ENCODE peak calls at places on chromosomes 16 and 17, in nine cellular contexts. One of them, this sample, is unnamed.

GRCh38 chr17:13395872-13396271 is 205.9 kb downstream of the HS3ST3A1 start:
- DNase-seq in spleen: no peak
- DNase-seq in fibroblast of pulmonary artery: no peak
- DNase-seq in astrocyte of the spinal cord: no peak
- DNase-seq in sigmoid colon: no peak
- DNase-seq in bronchial epithelial cell: peak
- DNase-seq in left ventricle myocardium inferior: no peak
- DNase-seq in stomach: no peak
- DNase-seq in mucosa of descending colon: no peak
- DNase-seq in this sample: no peak

GRCh38 chr17:78184868-78185267 is 2.0 kb downstream of the TK1 start:
- DNase-seq in stomach: no peak
- DNase-seq in left ventricle myocardium inferior: no peak
- DNase-seq in fibroblast of pulmonary artery: no peak
- DNase-seq in astrocyte of the spinal cord: no peak
- DNase-seq in mucosa of descending colon: no peak
- DNase-seq in sigmoid colon: no peak
- DNase-seq in bronchial epithelial cell: no peak
- DNase-seq in spleen: no peak
- DNase-seq in this sample: no peak

GRCh38 chr17:78401246-78401645 is 22.8 kb downstream of the PGS1 start:
- DNase-seq in sigmoid colon: no peak
- DNase-seq in spleen: no peak
- DNase-seq in fibroblast of pulmonary artery: no peak
- DNase-seq in stomach: no peak
- DNase-seq in astrocyte of the spinal cord: peak
- DNase-seq in mucosa of descending colon: no peak
- DNase-seq in bronchial epithelial cell: peak
- DNase-seq in left ventricle myocardium inferior: no peak
- DNase-seq in this sample: no peak

GRCh38 chr17:81090361-81091133 is 55.6 kb downstream of the BAIAP2 start:
- DNase-seq in spleen: peak
- DNase-seq in left ventricle myocardium inferior: peak
- DNase-seq in sigmoid colon: peak
- DNase-seq in bronchial epithelial cell: peak
- DNase-seq in astrocyte of the spinal cord: no peak
- DNase-seq in fibroblast of pulmonary artery: peak
- DNase-seq in mucosa of descending colon: peak
- DNase-seq in stomach: peak
- DNase-seq in this sample: no peak

GRCh38 chr16:46730801-46731690 is 17.1 kb downstream of the MYLK3 start:
- DNase-seq in astrocyte of the spinal cord: no peak
- DNase-seq in mucosa of descending colon: no peak
- DNase-seq in bronchial epithelial cell: no peak
- DNase-seq in sigmoid colon: no peak
- DNase-seq in spleen: peak
- DNase-seq in stomach: peak
- DNase-seq in left ventricle myocardium inferior: no peak
- DNase-seq in fibroblast of pulmonary artery: no peak
- DNase-seq in this sample: no peak

GRCh38 chr16:84765606-84766580 is 53.9 kb upstream of the CRISPLD2 start:
- DNase-seq in astrocyte of the spinal cord: no peak
- DNase-seq in bronchial epithelial cell: no peak
- DNase-seq in sigmoid colon: peak
- DNase-seq in fibroblast of pulmonary artery: no peak
- DNase-seq in stomach: no peak
- DNase-seq in mucosa of descending colon: no peak
- DNase-seq in spleen: no peak
- DNase-seq in left ventricle myocardium inferior: no peak
- DNase-seq in this sample: no peak

GRCh38 chr16:27945233-27945975 is 118.1 kb downstream of the GSG1L start:
- DNase-seq in bronchial epithelial cell: no peak
- DNase-seq in stomach: peak
- DNase-seq in left ventricle myocardium inferior: no peak
- DNase-seq in mucosa of descending colon: no peak
- DNase-seq in astrocyte of the spinal cord: no peak
- DNase-seq in fibroblast of pulmonary artery: no peak
- DNase-seq in spleen: no peak
- DNase-seq in sigmoid colon: peak
- DNase-seq in this sample: no peak

GRCh38 chr17:78226752-78227454 is 4.5 kb upstream of the TMEM235 start:
- DNase-seq in astrocyte of the spinal cord: no peak
- DNase-seq in fibroblast of pulmonary artery: no peak
- DNase-seq in spleen: no peak
- DNase-seq in mucosa of descending colon: peak
- DNase-seq in sigmoid colon: no peak
- DNase-seq in left ventricle myocardium inferior: no peak
- DNase-seq in bronchial epithelial cell: peak
- DNase-seq in stomach: no peak
- DNase-seq in this sample: no peak

GRCh38 chr17:70905796-70906195 is 736.5 kb downstream of the KCNJ2 start:
- DNase-seq in left ventricle myocardium inferior: peak
- DNase-seq in stomach: no peak
- DNase-seq in mucosa of descending colon: peak
- DNase-seq in astrocyte of the spinal cord: peak
- DNase-seq in bronchial epithelial cell: peak
- DNase-seq in sigmoid colon: no peak
- DNase-seq in spleen: no peak
- DNase-seq in fibroblast of pulmonary artery: peak
- DNase-seq in this sample: peak

GRCh38 chr17:18987862-18988545 is 16.6 kb downstream of the FAM83G start:
- DNase-seq in bronchial epithelial cell: no peak
- DNase-seq in sigmoid colon: no peak
- DNase-seq in fibroblast of pulmonary artery: no peak
- DNase-seq in spleen: no peak
- DNase-seq in astrocyte of the spinal cord: no peak
- DNase-seq in mucosa of descending colon: no peak
- DNase-seq in left ventricle myocardium inferior: no peak
- DNase-seq in stomach: peak
- DNase-seq in this sample: no peak

GRCh38 chr16:83176802-83177201 is 550.0 kb downstream of the CDH13 start:
- DNase-seq in stomach: no peak
- DNase-seq in sigmoid colon: no peak
- DNase-seq in bronchial epithelial cell: no peak
- DNase-seq in astrocyte of the spinal cord: no peak
- DNase-seq in fibroblast of pulmonary artery: no peak
- DNase-seq in left ventricle myocardium inferior: no peak
- DNase-seq in mucosa of descending colon: no peak
- DNase-seq in spleen: no peak
- DNase-seq in this sample: no peak

GRCh38 chr16:68934402-68934801 is 91.1 kb downstream of the TANGO6 start:
- DNase-seq in spleen: no peak
- DNase-seq in astrocyte of the spinal cord: no peak
- DNase-seq in fibroblast of pulmonary artery: no peak
- DNase-seq in left ventricle myocardium inferior: no peak
- DNase-seq in stomach: no peak
- DNase-seq in sigmoid colon: no peak
- DNase-seq in bronchial epithelial cell: no peak
- DNase-seq in mucosa of descending colon: no peak
- DNase-seq in this sample: no peak

GRCh38 chr17:49132699-49133364 is at the start of gene B4GALNT2:
- DNase-seq in astrocyte of the spinal cord: no peak
- DNase-seq in spleen: no peak
- DNase-seq in fibroblast of pulmonary artery: no peak
- DNase-seq in left ventricle myocardium inferior: no peak
- DNase-seq in mucosa of descending colon: peak
- DNase-seq in stomach: peak
- DNase-seq in sigmoid colon: no peak
- DNase-seq in bronchial epithelial cell: no peak
- DNase-seq in this sample: no peak

GRCh38 chr17:78258323-78259229 is 27.1 kb downstream of the TMEM235 start:
- DNase-seq in fibroblast of pulmonary artery: peak
- DNase-seq in astrocyte of the spinal cord: peak
- DNase-seq in stomach: peak
- DNase-seq in bronchial epithelial cell: no peak
- DNase-seq in mucosa of descending colon: peak
- DNase-seq in sigmoid colon: no peak
- DNase-seq in spleen: peak
- DNase-seq in left ventricle myocardium inferior: peak
- DNase-seq in this sample: no peak

GRCh38 chr16:66895697-66895995 is 15.3 kb downstream of the PDP2 start:
- DNase-seq in astrocyte of the spinal cord: no peak
- DNase-seq in mucosa of descending colon: no peak
- DNase-seq in stomach: no peak
- DNase-seq in sigmoid colon: no peak
- DNase-seq in spleen: no peak
- DNase-seq in left ventricle myocardium inferior: no peak
- DNase-seq in bronchial epithelial cell: no peak
- DNase-seq in fibroblast of pulmonary artery: no peak
- DNase-seq in this sample: no peak

GRCh38 chr16:66895999-66896398 is 15.7 kb downstream of the PDP2 start:
- DNase-seq in mucosa of descending colon: no peak
- DNase-seq in fibroblast of pulmonary artery: no peak
- DNase-seq in astrocyte of the spinal cord: no peak
- DNase-seq in sigmoid colon: no peak
- DNase-seq in stomach: no peak
- DNase-seq in bronchial epithelial cell: no peak
- DNase-seq in left ventricle myocardium inferior: no peak
- DNase-seq in spleen: no peak
- DNase-seq in this sample: no peak

GRCh38 chr16:66891797-66892196 is 11.5 kb downstream of the PDP2 start:
- DNase-seq in fibroblast of pulmonary artery: no peak
- DNase-seq in left ventricle myocardium inferior: no peak
- DNase-seq in mucosa of descending colon: no peak
- DNase-seq in spleen: no peak
- DNase-seq in astrocyte of the spinal cord: no peak
- DNase-seq in stomach: no peak
- DNase-seq in sigmoid colon: no peak
- DNase-seq in bronchial epithelial cell: no peak
- DNase-seq in this sample: no peak

GRCh38 chr16:66894948-66895696 is 14.8 kb downstream of the PDP2 start:
- DNase-seq in fibroblast of pulmonary artery: peak
- DNase-seq in mucosa of descending colon: peak
- DNase-seq in sigmoid colon: peak
- DNase-seq in spleen: no peak
- DNase-seq in bronchial epithelial cell: peak
- DNase-seq in astrocyte of the spinal cord: peak
- DNase-seq in left ventricle myocardium inferior: peak
- DNase-seq in stomach: peak
- DNase-seq in this sample: peak

DNA sequence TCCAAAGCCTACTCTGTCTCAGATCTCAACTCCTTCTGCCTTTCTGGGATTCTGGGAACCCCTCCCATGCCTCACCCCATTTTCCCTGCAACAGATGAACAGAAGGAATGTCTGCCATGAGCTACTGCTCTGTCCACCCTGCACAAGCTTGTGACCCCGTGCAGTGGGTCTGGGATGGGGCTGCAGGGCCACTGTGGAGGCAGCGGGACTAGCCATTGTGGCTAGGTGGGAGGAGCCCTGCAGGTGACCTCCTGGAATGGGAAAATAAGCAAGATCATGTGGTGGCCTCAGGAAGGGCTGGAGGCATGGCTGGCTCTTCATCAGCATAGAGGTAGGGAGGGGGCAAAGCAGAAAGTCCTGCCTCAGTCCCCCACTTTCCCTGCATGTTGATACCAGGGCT is 13.7 kb downstream of the PDP2 start:
- DNase-seq in left ventricle myocardium inferior: no peak
- DNase-seq in mucosa of descending colon: no peak
- DNase-seq in astrocyte of the spinal cord: no peak
- DNase-seq in bronchial epithelial cell: no peak
- DNase-seq in spleen: no peak
- DNase-seq in sigmoid colon: no peak
- DNase-seq in stomach: no peak
- DNase-seq in fibroblast of pulmonary artery: no peak
- DNase-seq in this sample: no peak
- H3K4me3 ChIP-seq in left ventricle myocardium inferior: no peak
- H3K4me3 ChIP-seq in mucosa of descending colon: no peak
- H3K4me3 ChIP-seq in astrocyte of the spinal cord: no peak
- H3K4me3 ChIP-seq in bronchial epithelial cell: no peak
- H3K4me3 ChIP-seq in spleen: no peak
- H3K4me3 ChIP-seq in sigmoid colon: no peak
- H3K4me3 ChIP-seq in stomach: no peak
- H3K4me3 ChIP-seq in fibroblast of pulmonary artery: no peak
- H3K4me3 ChIP-seq in this sample: no peak

GRCh38 chr16:56610017-56610608 is 1.7 kb downstream of the MT2A start:
- DNase-seq in astrocyte of the spinal cord: peak
- DNase-seq in spleen: peak
- DNase-seq in sigmoid colon: peak
- DNase-seq in fibroblast of pulmonary artery: peak
- DNase-seq in left ventricle myocardium inferior: no peak
- DNase-seq in stomach: peak
- DNase-seq in bronchial epithelial cell: peak
- DNase-seq in mucosa of descending colon: peak
- DNase-seq in this sample: peak
- TF ChIP-seq CTCF in astrocyte of the spinal cord: no peak
- TF ChIP-seq CTCF in spleen: no peak
- TF ChIP-seq CTCF in sigmoid colon: no peak
- TF ChIP-seq CTCF in fibroblast of pulmonary artery: no peak
- TF ChIP-seq CTCF in left ventricle myocardium inferior: no peak
- TF ChIP-seq CTCF in stomach: no peak
- TF ChIP-seq CTCF in bronchial epithelial cell: no peak
- TF ChIP-seq CTCF in mucosa of descending colon: no peak
- TF ChIP-seq CTCF in this sample: no peak

GRCh38 chr17:61684172-61684571 is 93.2 kb upstream of the NACA2 start:
- DNase-seq in left ventricle myocardium inferior: no peak
- DNase-seq in bronchial epithelial cell: no peak
- DNase-seq in fibroblast of pulmonary artery: no peak
- DNase-seq in mucosa of descending colon: no peak
- DNase-seq in spleen: no peak
- DNase-seq in astrocyte of the spinal cord: no peak
- DNase-seq in sigmoid colon: no peak
- DNase-seq in stomach: no peak
- DNase-seq in this sample: no peak
- H3K4me3 ChIP-seq in left ventricle myocardium inferior: no peak
- H3K4me3 ChIP-seq in bronchial epithelial cell: no peak
- H3K4me3 ChIP-seq in fibroblast of pulmonary artery: no peak
- H3K4me3 ChIP-seq in mucosa of descending colon: no peak
- H3K4me3 ChIP-seq in spleen: no peak
- H3K4me3 ChIP-seq in astrocyte of the spinal cord: no peak
- H3K4me3 ChIP-seq in sigmoid colon: no peak
- H3K4me3 ChIP-seq in stomach: no peak
- H3K4me3 ChIP-seq in this sample: no peak

DNA sequence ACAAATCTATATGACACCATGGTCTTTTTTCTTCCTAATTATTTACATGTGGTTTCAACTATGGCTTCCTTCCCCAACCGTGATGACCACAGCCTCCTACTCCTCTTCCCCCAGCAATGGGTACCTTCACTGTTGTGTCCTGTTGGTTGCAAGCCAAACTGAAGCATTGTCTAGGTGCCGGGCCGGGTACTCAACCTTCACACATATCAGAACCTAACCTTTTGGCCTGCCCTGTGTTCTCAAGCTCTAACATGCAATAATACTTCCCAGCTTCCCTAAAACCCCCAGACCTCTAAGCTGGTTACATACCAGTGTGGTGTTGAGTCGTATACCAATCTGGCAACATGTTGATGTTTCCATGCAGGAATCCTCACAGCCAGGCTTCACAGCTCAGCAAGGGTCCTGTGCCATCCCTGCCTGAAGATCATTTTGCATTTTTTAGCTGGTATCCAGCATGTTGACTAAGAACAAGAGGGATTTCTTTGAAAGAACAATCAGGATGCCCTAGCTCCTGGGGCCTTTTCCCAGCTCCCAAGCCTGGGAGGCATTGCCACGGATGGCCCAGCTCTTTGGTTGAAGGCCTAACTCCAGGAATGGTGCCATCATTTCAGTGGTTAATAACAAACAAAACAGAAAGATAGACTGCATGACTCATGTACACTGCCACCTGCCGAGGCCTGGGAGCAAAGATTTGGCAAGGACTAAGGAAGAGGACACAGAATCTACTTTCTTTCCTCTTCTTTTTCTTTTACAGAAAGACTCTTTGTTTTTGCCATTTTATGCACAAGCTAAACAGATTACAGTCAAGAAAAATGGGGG is 373.7 kb upstream of the SALL1 start:
- DNase-seq in stomach: no peak
- DNase-seq in astrocyte of the spinal cord: peak
- DNase-seq in spleen: no peak
- DNase-seq in fibroblast of pulmonary artery: peak
- DNase-seq in left ventricle myocardium inferior: no peak
- DNase-seq in bronchial epithelial cell: peak
- DNase-seq in mucosa of descending colon: no peak
- DNase-seq in sigmoid colon: no peak
- DNase-seq in this sample: peak
- TF ChIP-seq CTCF in stomach: no peak
- TF ChIP-seq CTCF in astrocyte of the spinal cord: peak
- TF ChIP-seq CTCF in spleen: no peak
- TF ChIP-seq CTCF in fibroblast of pulmonary artery: no peak
- TF ChIP-seq CTCF in left ventricle myocardium inferior: no peak
- TF ChIP-seq CTCF in bronchial epithelial cell: peak
- TF ChIP-seq CTCF in mucosa of descending colon: no peak
- TF ChIP-seq CTCF in sigmoid colon: no peak
- TF ChIP-seq CTCF in this sample: peak